ENCODE peak calls at places on chromosomes 4 and X, in four cellular contexts. C is astrocyte of the spinal cord, R is mucosa of descending colon, O is epithelial cell of esophagus. Z is an unnamed sample.

GRCh38 chr4:105059337-105059736 is 87.3 kb upstream of the TET2 start:
- DNase-seq in C (peak), R (no peak), O (peak), Z (no peak)

GRCh38 chr4:145828802-145829485 is 109.7 kb downstream of the ZNF827 start:
- DNase-seq in C (no peak), R (no peak), O (no peak), Z (no peak)

GRCh38 chr4:107449611-107450369 is 270.2 kb downstream of the PAPSS1 start:
- DNase-seq in C (peak), R (peak), O (no peak), Z (no peak)

GRCh38 chrX:154967603-154968002 is 54.9 kb downstream of the F8 start:
- DNase-seq in C (no peak), R (no peak), O (peak), Z (peak)

GRCh38 chr4:70895846-70896435 is 6.2 kb upstream of the MOB1B start:
- DNase-seq in C (peak), R (no peak), O (no peak), Z (no peak)

GRCh38 chr4:4919926-4920325 is 60.5 kb downstream of the MSX1 start:
- DNase-seq in C (no peak), R (no peak), O (no peak), Z (no peak)

GRCh38 chr4:102525556-102525955 is 24.4 kb downstream of the NFKB1 start:
- DNase-seq in C (no peak), R (no peak), O (no peak), Z (no peak)

GRCh38 chrX:18291006-18291545 is 63.4 kb downstream of the SCML2 start:
- DNase-seq in C (peak), R (no peak), O (no peak), Z (no peak)

GRCh38 chrX:135432453-135432852 is 10.7 kb downstream of the SMIM10L2A start:
- DNase-seq in C (no peak), R (no peak), O (no peak), Z (no peak)

GRCh38 chrX:41739871-41740270 is 15.9 kb downstream of the GPR82 start:
- DNase-seq in C (no peak), R (no peak), O (no peak), Z (no peak)

GRCh38 chrX:40576291-40576690 is 4.5 kb upstream of the ATP6AP2 start:
- DNase-seq in C (no peak), R (no peak), O (no peak), Z (no peak)

GRCh38 chr4:113276448-113277158 is 227.2 kb downstream of the ANK2 start:
- DNase-seq in C (no peak), R (no peak), O (no peak), Z (no peak)

GRCh38 chr4:40323866-40324265 is 11.3 kb upstream of the CHRNA9 start:
- DNase-seq in C (no peak), R (no peak), O (no peak), Z (no peak)

GRCh38 chrX:110383414-110383813 is 24.8 kb downstream of the RTL9 start:
- DNase-seq in C (peak), R (no peak), O (peak), Z (peak)

GRCh38 chr4:152988721-152989553 is 52.8 kb downstream of the FHDC1 start:
- DNase-seq in C (no peak), R (peak), O (no peak), Z (no peak)

GRCh38 chr4:110840221-110840654 is 217.4 kb upstream of the PITX2 start:
- DNase-seq in C (peak), R (no peak), O (no peak), Z (peak)

GRCh38 chr4:52853351-52853750 is 8.8 kb upstream of the RASL11B start:
- DNase-seq in C (no peak), R (no peak), O (peak), Z (no peak)

GRCh38 chr4:101232074-101232776 is 115.1 kb downstream of the PPP3CA start:
- DNase-seq in C (peak), R (no peak), O (peak), Z (peak)

GRCh38 chr4:1038948-1039492 is 27.6 kb downstream of the FGFRL1 start:
- DNase-seq in C (no peak), R (no peak), O (no peak), Z (no peak)

GRCh38 chrX:79413009-79413408 is 45.9 kb upstream of the ITM2A start:
- DNase-seq in C (peak), R (peak), O (peak), Z (no peak)

GRCh38 chrX:17552251-17552650 is 177.3 kb downstream of the NHS start:
- DNase-seq in C (peak), R (no peak), O (peak), Z (peak)

GRCh38 chr4:187070158-187070557 is 346.5 kb upstream of the FAT1 start:
- DNase-seq in C (no peak), R (no peak), O (peak), Z (peak)

GRCh38 chr4:170026253-170026991 is at the start of gene MFAP3L:
- DNase-seq in C (peak), R (peak), O (peak), Z (peak)
- TF ChIP-seq CTCF in C (no peak), R (no peak), O (no peak), Z (peak)

GRCh38 chr4:144584428-144584827 is 61.5 kb upstream of the HHIP start:
- DNase-seq in C (peak), R (no peak), O (no peak), Z (no peak)
- TF ChIP-seq CTCF in C (no peak), R (no peak), O (no peak), Z (no peak)

DNA sequence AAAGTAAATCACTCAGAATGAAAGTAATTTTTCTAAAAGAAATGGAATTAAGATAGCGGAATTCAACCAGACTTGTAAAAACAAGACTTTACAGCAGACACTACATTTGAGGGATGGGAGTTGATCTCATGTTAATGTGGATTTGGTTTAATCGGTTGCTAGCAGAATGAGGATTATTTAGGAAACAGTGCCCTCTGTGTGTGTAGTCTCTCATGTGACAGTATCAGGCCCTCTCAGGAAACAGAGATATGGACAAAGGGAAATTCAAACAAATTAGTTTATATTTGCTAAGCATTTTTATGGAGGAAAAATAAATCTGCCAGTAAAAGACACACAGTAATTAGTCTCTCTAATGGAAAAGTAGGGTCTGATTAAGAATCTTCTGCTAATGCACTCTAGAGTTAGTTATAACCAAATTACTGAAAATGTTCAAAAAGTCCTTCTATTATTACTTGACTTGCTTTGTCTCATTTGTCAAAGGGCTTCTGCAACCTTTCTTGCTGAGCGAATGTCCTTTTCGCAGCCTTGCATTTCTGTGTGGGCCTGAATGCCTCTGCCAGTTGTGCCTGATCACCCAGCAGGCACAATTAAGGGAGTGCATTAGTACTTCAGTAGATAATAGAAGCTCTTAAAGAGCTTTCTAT is 1282.3 kb upstream of the TENM3 start:
- DNase-seq in C (no peak), R (no peak), O (peak), Z (no peak)
- TF ChIP-seq CTCF in C (peak), R (no peak), O (peak), Z (peak)

DNA sequence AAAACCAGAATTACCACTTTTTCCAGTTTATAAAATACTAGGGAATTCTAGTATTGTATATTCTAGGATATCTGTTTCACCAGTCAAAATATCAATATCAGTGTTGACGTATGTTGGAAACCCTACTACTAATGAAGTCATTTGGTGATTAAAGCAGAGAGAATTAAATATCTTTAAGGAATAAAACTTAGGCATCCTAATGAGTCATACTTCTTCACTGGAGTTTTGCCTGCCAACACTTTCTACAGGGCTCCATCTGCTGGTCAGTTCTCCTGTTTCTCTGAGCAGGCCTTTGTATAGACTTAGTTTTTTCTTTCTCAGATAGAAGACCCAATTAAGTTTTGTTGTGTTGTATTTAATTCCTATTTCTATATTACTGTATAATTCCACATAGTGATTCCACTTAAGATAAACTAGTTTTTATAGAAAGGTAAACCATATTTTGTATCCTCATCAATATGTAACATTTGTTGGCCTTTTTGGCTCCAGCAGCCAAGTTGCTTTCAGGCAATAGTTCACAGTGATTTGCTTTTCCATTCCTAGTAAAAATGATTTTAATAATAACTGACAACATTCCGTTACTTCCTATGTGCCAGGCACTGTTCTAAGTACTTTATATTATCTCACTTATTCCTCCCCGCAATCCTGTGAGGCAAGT is 3.5 kb downstream of the AP1AR start:
- DNase-seq in C (peak), R (peak), O (peak), Z (peak)
- TF ChIP-seq CTCF in C (peak), R (peak), O (peak), Z (peak)

DNA sequence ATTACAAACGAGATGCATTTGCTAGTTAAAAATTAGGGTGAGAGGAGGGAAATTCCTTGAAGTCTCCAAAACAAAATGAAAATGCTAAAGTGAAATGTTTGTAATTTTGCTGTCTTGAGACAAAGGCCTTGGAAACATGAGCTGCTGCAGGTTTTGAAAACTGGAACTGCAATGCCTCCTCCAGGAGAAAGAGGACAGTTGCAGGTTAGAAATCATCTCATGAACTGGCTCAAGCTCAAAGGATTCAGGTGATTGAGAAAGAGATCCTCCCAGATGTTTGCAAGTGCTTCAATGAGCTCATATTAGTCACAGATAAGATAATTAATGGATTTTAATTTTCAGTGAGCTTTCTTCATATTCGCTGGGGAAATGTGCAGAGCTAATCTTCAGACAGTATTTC is 32.4 kb downstream of the SMPX start:
- DNase-seq in C (peak), R (no peak), O (peak), Z (peak)
- TF ChIP-seq CTCF in C (peak), R (no peak), O (peak), Z (peak)